ENCODE peak calls at places on chromosomes 12 and 14, in eight cellular contexts. T is AG04449, Y is SJSA1, C is kidney, P is IMR-90, W is heart right ventricle, E is mucosa of descending colon, H is suprapubic skin. L is an unnamed sample.

GRCh38 chr14:101808894-101809670 is 47.6 kb downstream of the PPP2R5C start:
- DNase-seq in T (no peak), Y (no peak), C (no peak), P (no peak), W (no peak), E (no peak), H (no peak), L (no peak)

GRCh38 chr14:73236752-73237218 is 521 bp upstream of the PAPLN start:
- DNase-seq in T (no peak), Y (no peak), C (no peak), P (no peak), W (no peak), E (no peak), H (no peak), L (no peak)

GRCh38 chr12:109389146-109389545 is 41.4 kb downstream of the MYO1H start:
- DNase-seq in T (no peak), Y (no peak), C (no peak), P (no peak), W (no peak), E (no peak), H (no peak), L (no peak)

GRCh38 chr12:107584523-107584922 is 101.1 kb upstream of the PWP1 start:
- DNase-seq in T (no peak), Y (no peak), C (no peak), P (no peak), W (no peak), E (no peak), H (no peak), L (no peak)

GRCh38 chr12:50200507-50201273 is 33.5 kb upstream of the CERS5 start:
- DNase-seq in T (peak; percentile 86), Y (no peak), C (no peak), P (peak; percentile 81), W (no peak), E (no peak), H (no peak), L (no peak)

GRCh38 chr14:90671382-90671781 is 144.8 kb downstream of the TTC7B start:
- DNase-seq in T (no peak), Y (no peak), C (no peak), P (no peak), W (no peak), E (no peak), H (no peak), L (no peak)

GRCh38 chr12:22443379-22444316 is 100.7 kb downstream of the C2CD5 start:
- DNase-seq in T (peak; percentile 17), Y (peak; percentile 25), C (no peak), P (peak; percentile 79), W (peak; percentile 65), E (peak; percentile 81), H (peak; percentile 64), L (peak; percentile 71)

GRCh38 chr14:31682768-31683167 is 121.6 kb downstream of the NUBPL start:
- DNase-seq in T (no peak), Y (no peak), C (no peak), P (no peak), W (no peak), E (no peak), H (no peak), L (no peak)

GRCh38 chr14:93110856-93111419 is 4.8 kb downstream of the ITPK1 start:
- DNase-seq in T (no peak), Y (no peak), C (no peak), P (no peak), W (no peak), E (no peak), H (no peak), L (no peak)

GRCh38 chr14:102180248-102180998 is 40.7 kb downstream of the WDR20 start:
- DNase-seq in T (no peak), Y (no peak), C (no peak), P (no peak), W (no peak), E (no peak), H (no peak), L (no peak)

DNA sequence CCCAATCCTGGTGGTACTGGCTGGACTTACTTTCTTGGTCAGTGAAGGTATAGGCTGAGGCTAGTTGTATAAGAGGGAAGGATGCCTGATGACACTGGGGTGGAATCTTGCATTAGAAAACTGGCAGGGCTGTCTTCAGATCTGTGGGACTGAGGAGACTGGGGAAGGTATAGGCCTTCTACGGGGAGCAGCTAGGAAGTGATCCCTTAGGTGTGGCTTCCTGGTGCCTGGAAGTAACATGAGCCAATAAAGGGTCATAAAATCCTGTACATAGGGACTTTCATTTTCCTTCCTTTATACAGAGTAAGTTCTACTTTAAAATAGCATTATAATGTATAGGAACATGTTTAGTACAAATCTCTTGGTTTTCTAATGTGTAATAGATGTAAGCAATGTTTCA is 716.8 kb downstream of the LRFN5 start:
- DNase-seq in T (no peak), Y (no peak), C (no peak), P (no peak), W (no peak), E (no peak), H (no peak), L (no peak)
- H3K4me3 ChIP-seq in T (no peak overlapping the region), Y (no peak overlapping the region), C (no peak overlapping the region), P (no peak overlapping the region), W (no peak overlapping the region), E (no peak overlapping the region), H (no peak overlapping the region), L (no peak overlapping the region)

GRCh38 chr12:111193067-111193466 is 175.8 kb downstream of the PHETA1 start:
- DNase-seq in T (no peak), Y (no peak), C (no peak), P (no peak), W (no peak), E (no peak), H (no peak), L (no peak)
- H3K4me3 ChIP-seq in T (no peak overlapping the region), Y (no peak overlapping the region), C (no peak overlapping the region), P (no peak overlapping the region), W (no peak overlapping the region), E (no peak overlapping the region), H (no peak overlapping the region), L (no peak overlapping the region)

DNA sequence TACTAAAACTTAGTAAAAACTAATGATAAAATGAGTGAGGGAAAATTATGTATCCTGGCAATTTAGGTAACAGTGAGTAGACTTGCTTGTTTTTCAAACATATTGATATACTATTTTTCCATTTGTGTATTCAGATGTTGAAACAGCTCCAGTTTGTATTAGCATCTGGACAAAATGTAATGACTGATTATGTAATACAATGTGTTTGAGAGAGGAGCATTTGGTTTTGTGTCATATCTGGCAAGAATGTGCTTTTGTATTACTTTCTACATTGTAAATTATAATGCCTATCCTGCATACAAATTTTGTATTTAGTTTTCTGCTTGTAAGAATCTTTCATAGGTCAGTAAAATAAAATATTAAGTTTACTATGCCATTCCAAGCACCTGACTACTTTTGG is 5.7 kb downstream of the CNOT2 start:
- DNase-seq in T (no peak), Y (no peak), C (no peak), P (no peak), W (no peak), E (no peak), H (no peak), L (no peak)
- H3K4me3 ChIP-seq in T (no peak overlapping the region), Y (no peak overlapping the region), C (no peak overlapping the region), P (no peak overlapping the region), W (no peak overlapping the region), E (no peak overlapping the region), H (no peak overlapping the region), L (no peak overlapping the region)

GRCh38 chr12:45217846-45218245 is 2.0 kb downstream of the ANO6 start:
- DNase-seq in T (no peak), Y (peak; percentile 37), C (no peak), P (peak; percentile 12), W (no peak), E (no peak), H (no peak), L (no peak)
- H3K4me3 ChIP-seq in T (peak overlapping the region; percentile 85), Y (peak overlapping the region; percentile 73), C (peak overlapping the region; percentile 99), P (peak overlapping the region; percentile 60), W (peak overlapping the region; percentile 88), E (no peak overlapping the region), H (peak overlapping the region; percentile 98), L (no peak overlapping the region)

GRCh38 chr14:35402323-35403084 is 2.0 kb downstream of the NFKBIA start:
- DNase-seq in T (no peak), Y (no peak), C (peak; percentile 69), P (peak; percentile 56), W (no peak), E (peak; percentile 48), H (no peak), L (no peak)

GRCh38 chr14:35403397-35404245 is 928 bp downstream of the NFKBIA start:
- DNase-seq in T (peak; percentile 55), Y (peak; percentile 85), C (peak; percentile 99), P (peak; percentile 92), W (peak; percentile 97), E (peak; percentile 98), H (peak; percentile 98), L (peak; percentile 95)

GRCh38 chr14:35401853-35402252 is 2.7 kb downstream of the NFKBIA start:
- DNase-seq in T (no peak), Y (no peak), C (peak; percentile 73), P (peak; percentile 54), W (peak; percentile 58), E (no peak), H (no peak), L (no peak)

GRCh38 chr14:35404246-35404495 is 378 bp downstream of the NFKBIA start:
- DNase-seq in T (no peak), Y (no peak), C (no peak), P (no peak), W (no peak), E (no peak), H (no peak), L (no peak)

DNA sequence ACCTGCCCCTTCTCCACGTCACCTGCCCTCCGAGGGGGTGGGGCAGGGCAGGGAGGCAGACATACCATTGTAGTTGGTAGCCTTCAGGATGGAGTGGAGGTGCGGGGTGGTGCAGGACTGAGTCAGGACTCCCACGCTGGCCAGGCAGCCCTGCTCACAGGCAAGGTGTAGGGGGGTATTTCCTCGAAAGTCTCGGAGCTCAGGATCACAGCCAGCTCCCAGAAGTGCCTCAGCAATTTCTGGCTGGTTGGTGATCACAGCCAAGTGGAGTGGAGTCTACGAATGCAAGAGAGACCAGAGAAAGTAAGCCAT is 1.5 kb downstream of the NFKBIA start:
- DNase-seq in T (no peak), Y (no peak), C (peak; percentile 85), P (peak; percentile 58), W (peak; percentile 37), E (peak; percentile 43), H (no peak), L (no peak)
- H3K4me3 ChIP-seq in T (peak overlapping the region; percentile 87), Y (peak overlapping the region; percentile 93), C (peak overlapping the region; percentile 97), P (peak overlapping the region; percentile 58), W (peak overlapping the region; percentile 93), E (peak overlapping the region; percentile 91), H (peak overlapping the region; percentile 97), L (peak overlapping the region; percentile 66)

L was measured in WERI-Rb-1.